ENCODE peak calls at places on chromosomes 11 and 22, in six cellular contexts. W is A549, A is K562, X is endothelial cell of umbilical vein, J is HepG2, K is GM12878. E is an unnamed sample.
A peak's percentile ranks its signal among the peaks of the same experiment; 100 is the strongest.

GRCh38 chr11:69485337-69486041 is 4.0 kb downstream of the LINC01488 start:
- DNase-seq in W (no peak), X (no peak), J (peak; percentile 90), K (no peak), A (no peak), E (no peak)

GRCh38 chr11:21675049-21675616 is 517.8 kb upstream of the ANO5 start:
- DNase-seq in J (no peak), K (no peak), X (no peak), W (no peak), A (no peak), E (no peak)

GRCh38 chr11:116545912-116546311 is 226.9 kb downstream of the BUD13 start:
- DNase-seq in J (no peak), X (no peak), W (no peak), K (no peak), A (no peak), E (no peak)

GRCh38 chr11:86174101-86175046 is 70.2 kb upstream of the EED start:
- DNase-seq in W (peak; percentile 67), J (peak; percentile 61), X (peak; percentile 100), A (peak; percentile 79), K (no peak), E (no peak)

GRCh38 chr22:30445438-30445936 is 19.9 kb downstream of the MTFP1 start:
- DNase-seq in X (no peak), W (no peak), J (peak; percentile 22), K (no peak), A (no peak), E (no peak)

GRCh38 chr11:97902828-97903227 is 1117.9 kb upstream of the CNTN5 start:
- DNase-seq in W (no peak), J (no peak), X (no peak), K (no peak), A (no peak), E (no peak)

GRCh38 chr11:67582026-67582425 is 1.6 kb upstream of the GSTP1 start:
- DNase-seq in W (no peak), X (no peak), A (no peak), K (no peak), J (no peak), E (no peak)

GRCh38 chr22:29044657-29045176 is 16.9 kb downstream of the C22orf31 start:
- DNase-seq in K (no peak), A (no peak), J (peak; percentile 51), W (no peak), X (peak; percentile 40), E (no peak)

GRCh38 chr11:103735497-103736032 is 300.9 kb upstream of the DDI1 start:
- DNase-seq in J (no peak), A (no peak), K (no peak), W (no peak), X (no peak), E (no peak)

GRCh38 chr11:9001736-9002135 is 2.1 kb downstream of the NRIP3 start:
- DNase-seq in W (no peak), K (no peak), A (peak; percentile 50), X (peak; percentile 77), J (no peak), E (peak; percentile 90)

GRCh38 chr11:5297671-5298070 is 4.1 kb downstream of the OR51B4 start:
- DNase-seq in X (no peak), K (no peak), A (no peak), W (no peak), J (no peak), E (no peak)

GRCh38 chr22:27224485-27225364 is 567.3 kb downstream of the MIAT start:
- DNase-seq in A (no peak), J (no peak), K (no peak), X (no peak), W (no peak), E (no peak)

GRCh38 chr22:30883586-30884145 is 84.9 kb downstream of the MORC2 start:
- DNase-seq in K (no peak), A (no peak), W (no peak), J (no peak), X (no peak), E (no peak)

GRCh38 chr11:19703211-19703610 is 9.4 kb upstream of the NAV2 start:
- DNase-seq in K (no peak), X (no peak), A (no peak), W (no peak), J (no peak), E (no peak)

GRCh38 chr22:37824674-37825641 is 1.8 kb downstream of the GALR3 start:
- DNase-seq in X (no peak), K (no peak), A (no peak), J (no peak), W (no peak), E (no peak)

GRCh38 chr11:113894421-113894996 is 10.1 kb upstream of the HTR3B start:
- DNase-seq in W (no peak), X (no peak), A (no peak), K (no peak), J (no peak), E (peak; percentile 19)

GRCh38 chr11:109597336-109597735 is 175.3 kb downstream of the C11orf87 start:
- DNase-seq in A (no peak), W (no peak), K (no peak), J (no peak), X (no peak), E (no peak)

GRCh38 chr22:24555496-24556253 is at the start of gene SNRPD3:
- DNase-seq in X (peak; percentile 93), J (peak; percentile 86), K (peak; percentile 59), A (peak; percentile 77), W (peak; percentile 90), E (peak; percentile 93)

DNA sequence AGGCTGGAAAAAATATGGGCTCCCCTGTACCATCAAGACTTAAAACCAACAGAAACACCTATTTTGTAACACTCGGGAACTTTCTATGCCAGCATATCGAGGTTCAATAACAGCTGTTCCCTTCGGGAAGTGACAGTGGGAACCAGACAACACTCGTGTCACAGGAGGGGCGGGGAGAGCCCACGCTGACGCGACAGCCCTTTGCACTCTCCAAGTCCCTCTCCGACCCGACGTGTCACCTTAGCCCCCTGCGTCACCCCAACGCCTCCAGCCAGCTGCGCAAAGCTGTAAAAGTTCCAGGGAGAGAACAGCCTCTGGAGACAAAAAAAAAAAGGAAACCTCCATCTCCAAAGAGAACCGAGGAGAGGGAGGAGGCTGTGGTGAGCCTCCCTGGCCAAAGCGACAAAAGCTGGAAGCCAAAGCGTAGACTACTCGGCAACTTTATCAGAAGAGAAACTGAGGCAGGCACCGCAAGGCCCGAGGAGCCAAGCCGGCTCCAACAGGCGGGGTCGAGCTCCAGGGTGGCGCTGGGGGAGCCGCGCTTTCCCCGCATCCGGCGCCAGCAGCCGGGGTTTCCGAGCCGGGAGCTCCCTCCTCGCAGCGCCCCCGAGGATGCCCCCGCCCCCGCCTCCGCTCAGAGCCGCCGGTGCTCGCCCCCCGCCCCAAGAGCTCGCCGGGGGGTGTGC is 751 bp downstream of the ARFGAP3 start:
- DNase-seq in J (peak; percentile 25), X (peak; percentile 43), A (peak; percentile 22), K (no peak), W (no peak), E (peak; percentile 49)
- TF ChIP-seq MYC in J (peak; percentile 26), X (no peak), A (no peak), K (no peak), W (no peak), E (no peak)

DNA sequence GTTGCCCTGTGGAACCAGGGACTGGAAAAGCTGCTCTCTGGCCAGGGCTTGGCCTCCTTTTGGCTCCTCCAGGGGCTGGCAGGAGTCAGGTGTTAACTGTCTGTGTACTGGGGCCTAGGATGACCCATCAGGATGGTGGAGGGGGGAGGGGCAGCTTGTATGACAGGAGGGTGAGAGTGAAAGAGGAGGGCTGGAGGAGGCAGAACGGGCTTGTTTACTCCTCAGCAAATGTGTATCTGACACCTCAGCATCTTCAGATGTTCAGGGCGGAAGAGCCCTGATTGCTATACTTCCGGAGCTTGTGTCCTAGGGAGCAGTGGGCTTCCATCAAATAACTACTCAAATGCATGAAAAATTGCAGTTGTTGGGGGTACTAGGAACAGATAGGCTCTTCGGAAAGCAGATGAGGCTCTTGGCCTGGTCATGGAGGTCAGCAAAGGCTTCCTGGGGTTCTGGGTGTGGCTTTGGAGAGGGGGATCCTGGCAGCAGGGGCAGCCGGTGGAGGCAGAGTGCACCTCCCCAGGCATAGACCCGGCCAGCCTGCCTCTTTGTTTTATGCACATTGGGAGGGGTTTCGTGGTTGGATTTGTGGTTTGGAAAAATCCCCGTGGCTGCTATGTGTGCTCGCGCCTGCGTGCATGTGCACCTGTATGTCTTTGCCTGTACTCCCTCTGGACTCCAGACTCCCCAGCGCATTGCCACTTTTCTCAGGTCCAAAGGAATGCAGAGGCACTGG is 31.2 kb downstream of the CD82 start:
- DNase-seq in A (no peak), W (no peak), K (peak; percentile 84), X (no peak), J (no peak), E (peak; percentile 28)
- H3K4me3 ChIP-seq in A (no peak overlapping the region), W (no peak overlapping the region), K (peak overlapping the region; percentile 49), X (no peak overlapping the region), J (no peak overlapping the region), E (no peak overlapping the region)

GRCh38 chr22:48961705-48962104 is 866.0 kb downstream of the BRD1 start:
- DNase-seq in W (no peak), J (no peak), A (no peak), X (no peak), K (no peak), E (no peak)

GRCh38 chr22:48959496-48959895 is 868.2 kb downstream of the BRD1 start:
- DNase-seq in K (no peak), J (no peak), A (no peak), W (no peak), X (no peak), E (no peak)

GRCh38 chr22:48957987-48958321 is 869.7 kb downstream of the BRD1 start:
- DNase-seq in A (no peak), X (no peak), W (no peak), J (no peak), K (no peak), E (no peak)

GRCh38 chr22:48960576-48960975 is 867.1 kb downstream of the BRD1 start:
- DNase-seq in A (no peak), W (no peak), X (no peak), K (no peak), J (no peak), E (no peak)

DNA sequence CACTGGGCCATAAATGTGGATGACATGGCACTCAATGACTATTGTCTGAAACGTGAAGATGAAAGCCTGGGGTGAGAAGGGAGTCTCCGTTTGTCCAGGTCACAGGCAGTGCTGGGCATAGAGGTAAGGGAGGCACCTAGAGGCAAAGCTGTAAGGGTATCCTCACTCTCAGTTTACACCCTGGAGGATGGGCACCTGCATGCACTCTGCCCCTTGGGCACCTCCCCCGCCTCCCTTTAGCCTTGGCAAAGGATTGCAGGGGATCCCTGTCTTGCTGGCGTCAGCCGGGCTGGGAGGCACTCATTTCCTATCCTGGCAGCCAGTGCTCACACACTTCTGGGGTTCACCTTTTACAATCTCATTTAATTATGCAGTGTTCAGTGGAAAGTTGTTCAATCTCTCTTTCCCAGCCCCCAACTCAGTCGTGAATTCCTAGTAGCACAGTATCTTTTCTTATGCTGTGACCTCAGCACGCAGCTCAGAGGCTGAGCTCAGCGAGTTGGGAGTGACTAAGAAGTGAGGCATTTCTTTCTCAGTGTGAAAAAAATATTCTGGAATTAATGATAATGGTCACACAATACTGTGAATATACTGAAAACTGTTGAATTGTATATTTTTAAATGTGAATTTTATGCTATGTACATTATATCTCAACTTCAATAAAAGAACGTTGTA is 866.6 kb downstream of the BRD1 start:
- DNase-seq in A (no peak), X (no peak), K (no peak), W (no peak), J (no peak), E (no peak)
- TF ChIP-seq MYC in A (no peak), X (no peak), K (no peak), W (no peak), J (no peak), E (no peak)

DNA sequence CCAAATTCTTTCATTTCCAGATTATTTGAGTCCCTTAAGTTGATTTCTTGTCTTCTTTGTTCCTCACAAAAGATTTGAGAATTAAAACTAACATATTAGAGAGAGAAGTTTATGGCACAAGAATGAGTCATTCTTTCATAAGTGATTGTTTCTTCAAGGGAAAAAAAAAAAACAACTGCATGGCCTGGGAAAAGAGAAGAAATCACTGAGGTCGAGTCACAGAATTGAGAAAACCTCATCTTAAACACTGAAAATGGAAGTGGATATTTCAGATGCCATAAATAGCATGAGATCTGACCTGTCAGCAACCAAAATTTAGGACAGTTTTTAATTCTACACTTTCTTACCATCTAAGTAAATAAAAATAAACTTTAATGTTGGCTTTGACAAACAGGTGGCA is 87.2 kb downstream of the CWF19L2 start:
- DNase-seq in K (peak; percentile 5), J (no peak), W (no peak), A (no peak), X (peak; percentile 26), E (no peak)
- H3K4me3 ChIP-seq in K (no peak overlapping the region), J (no peak overlapping the region), W (no peak overlapping the region), A (no peak overlapping the region), X (no peak overlapping the region), E (no peak overlapping the region)